ENCODE peak calls at places on chromosomes 5 and 9, in ten cellular contexts. L is coronary artery, E is activated T-cell treated with anti-CD3 and anti-CD28 coated beads for 24 hours, G is pulmonary artery endothelial cell, P is smooth muscle cell of the brain vasculature, S is AG09319, D is kidney glomerular epithelial cell, W is NCI-H1092 treated with DMSO at 0.1 percent for 48 hours, I is GM12865, H is midbrain. T is an unnamed sample.

GRCh38 chr5:61653802-61654580 is 321.9 kb downstream of the ZSWIM6 start:
- DNase-seq in G (no peak), I (no peak), L (no peak), P (no peak), E (no peak), W (no peak), S (no peak), H (no peak), D (no peak), T (no peak)

GRCh38 chr5:102958481-102959011 is 161.4 kb downstream of the GIN1 start:
- DNase-seq in W (peak), E (no peak), P (no peak), L (no peak), S (no peak), I (no peak), H (no peak), G (no peak), D (peak), T (no peak)

GRCh38 chr5:142984016-142984415 is 213.8 kb downstream of the ARHGAP26 start:
- DNase-seq in S (no peak), W (no peak), L (no peak), E (no peak), D (no peak), H (no peak), I (no peak), P (no peak), G (no peak), T (no peak)

GRCh38 chr5:106094128-106094726 is 1576.5 kb downstream of the EFNA5 start:
- DNase-seq in L (no peak), G (peak), W (peak), D (no peak), P (no peak), S (peak), I (peak), E (no peak), H (no peak), T (no peak)

GRCh38 chr5:34499001-34499734 is 157.0 kb upstream of the RAI14 start:
- DNase-seq in H (no peak), G (no peak), I (peak), D (peak), W (no peak), P (no peak), S (no peak), L (no peak), E (peak), T (no peak)

GRCh38 chr5:122262107-122262506 is 49.9 kb upstream of the SNCAIP start:
- DNase-seq in L (no peak), W (no peak), D (no peak), G (no peak), I (no peak), P (no peak), S (no peak), E (no peak), H (no peak), T (no peak)

GRCh38 chr9:33329117-33329563 is 38.8 kb downstream of the NFX1 start:
- DNase-seq in S (peak), E (no peak), P (no peak), L (peak), H (no peak), D (peak), G (peak), I (no peak), W (no peak), T (no peak)

GRCh38 chr5:149240354-149240998 is 31.2 kb upstream of the AFAP1L1 start:
- DNase-seq in W (no peak), H (no peak), S (no peak), L (no peak), I (peak), P (no peak), D (no peak), G (no peak), E (peak), T (peak)

GRCh38 chr5:96111080-96111756 is 149.6 kb upstream of the ELL2 start:
- DNase-seq in L (no peak), I (no peak), E (no peak), G (no peak), P (no peak), S (no peak), H (no peak), W (no peak), D (no peak), T (no peak)

GRCh38 chr9:106075991-106076390 is 381.6 kb downstream of the TMEM38B start:
- DNase-seq in I (no peak), H (no peak), L (no peak), P (no peak), G (no peak), S (no peak), E (no peak), D (peak), W (no peak), T (no peak)

GRCh38 chr9:37156781-37157356 is 36.5 kb downstream of the ZCCHC7 start:
- DNase-seq in E (no peak), P (no peak), L (no peak), I (peak), S (no peak), W (no peak), H (no peak), G (no peak), D (peak), T (no peak)

GRCh38 chr9:85900504-85901201 is 40.3 kb upstream of the NAA35 start:
- DNase-seq in I (peak), D (peak), W (no peak), L (no peak), H (no peak), E (peak), P (peak), G (peak), S (peak), T (peak)

GRCh38 chr5:144032375-144032774 is 138.1 kb downstream of the YIPF5 start:
- DNase-seq in H (no peak), W (peak), D (no peak), I (no peak), S (no peak), E (no peak), G (no peak), P (no peak), L (no peak), T (no peak)